ENCODE peak calls at places on chromosomes 16 and 17, in ten cellular contexts. Y, L, C, R, F, M, Z, W, P and V are unnamed samples.

GRCh38 chr16:693766-694165 is 3.6 kb upstream of the WDR24 start:
- DNase-seq in R (no peak), M (no peak), W (no peak), Y (no peak), P (no peak), F (no peak), L (no peak), C (no peak), Z (no peak), V (peak)

GRCh38 chr16:3938843-3939624 is 58.5 kb upstream of the CREBBP start:
- DNase-seq in C (peak), R (peak), Z (peak), W (peak), M (peak), L (no peak), F (peak), P (no peak), Y (no peak), V (peak)

GRCh38 chr17:81713004-81713555 is 996 bp downstream of the SLC25A10 start:
- DNase-seq in R (no peak), M (no peak), Y (no peak), W (peak), C (no peak), F (no peak), L (no peak), Z (peak), P (no peak), V (no peak)

GRCh38 chr17:19650826-19651225 is 2.3 kb downstream of the ALDH3A2 start:
- DNase-seq in Z (no peak), L (no peak), F (no peak), M (no peak), R (no peak), C (no peak), W (no peak), P (no peak), Y (no peak), V (no peak)

GRCh38 chr17:57343717-57344116 is 87.4 kb downstream of the MSI2 start:
- DNase-seq in P (no peak), M (no peak), C (no peak), L (no peak), Z (no peak), Y (no peak), R (no peak), F (no peak), W (no peak), V (no peak)

GRCh38 chr17:40548982-40549680 is 16.1 kb downstream of the CCR7 start:
- DNase-seq in W (peak), Y (peak), F (no peak), Z (no peak), P (peak), M (peak), C (peak), L (no peak), R (no peak), V (no peak)

GRCh38 chr17:6574689-6575595 is 18.6 kb upstream of the PITPNM3 start:
- DNase-seq in Y (no peak), F (no peak), W (peak), L (peak), Z (no peak), P (peak), R (peak), M (no peak), C (no peak), V (no peak)

GRCh38 chr16:8590161-8590688 is at the start of gene TMEM114:
- DNase-seq in R (no peak), M (no peak), Y (no peak), F (no peak), W (no peak), Z (no peak), L (no peak), C (peak), P (no peak), V (peak)

GRCh38 chr16:84568066-84568465 is 49.8 kb downstream of the COTL1 start:
- DNase-seq in P (no peak), F (no peak), W (no peak), C (no peak), Y (no peak), L (peak), M (no peak), R (no peak), Z (no peak), V (no peak)

GRCh38 chr16:56450275-56450889 is 750 bp downstream of the NUDT21 start:
- DNase-seq in Y (no peak), L (no peak), W (no peak), R (no peak), F (no peak), M (peak), C (no peak), P (no peak), Z (no peak), V (no peak)

GRCh38 chr16:75218256-75219076 is at the start of gene CTRB1:
- DNase-seq in P (no peak), Y (no peak), R (no peak), L (peak), F (no peak), C (no peak), Z (no peak), M (no peak), W (no peak), V (no peak)

GRCh38 chr17:81094224-81094743 is 59.3 kb downstream of the BAIAP2 start:
- DNase-seq in C (no peak), L (no peak), Z (no peak), F (no peak), P (no peak), R (no peak), Y (no peak), W (no peak), M (no peak), V (no peak)

GRCh38 chr17:82022310-82022980 is at the start of gene CENPX:
- DNase-seq in P (no peak), W (peak), F (no peak), Y (no peak), M (no peak), C (no peak), L (no peak), R (no peak), Z (peak), V (no peak)

GRCh38 chr17:5262417-5262816 is 19.7 kb upstream of the RABEP1 start:
- DNase-seq in C (no peak), M (no peak), F (no peak), P (no peak), L (no peak), R (no peak), W (no peak), Z (no peak), Y (no peak), V (no peak)

GRCh38 chr16:83933885-83934683 is 19.0 kb upstream of the OSGIN1 start:
- DNase-seq in L (peak), P (no peak), M (no peak), W (no peak), R (no peak), C (no peak), F (no peak), Y (no peak), Z (no peak), V (no peak)

GRCh38 chr17:55433629-55434422 is 12.2 kb upstream of the MMD start:
- DNase-seq in Z (no peak), R (no peak), F (no peak), C (no peak), W (peak), L (peak), M (peak), P (peak), Y (peak), V (no peak)

GRCh38 chr16:23842137-23842600 is 6.4 kb downstream of the PRKCB start:
- DNase-seq in F (no peak), C (no peak), W (no peak), Z (no peak), R (no peak), M (no peak), Y (no peak), P (no peak), L (peak), V (no peak)

GRCh38 chr16:71441348-71441781 is 489 bp downstream of the TLE7 start:
- DNase-seq in L (no peak), C (peak), M (no peak), W (no peak), Z (no peak), F (no peak), R (no peak), P (no peak), Y (no peak), V (peak)

GRCh38 chr17:55693244-55694216 is 29.1 kb downstream of the TMEM100 start:
- DNase-seq in Y (no peak), C (no peak), Z (no peak), L (peak), F (no peak), P (peak), W (no peak), R (peak), M (no peak), V (peak)

GRCh38 chr17:81958633-81959342 is 2.2 kb downstream of the NOTUM start:
- DNase-seq in R (no peak), P (no peak), Y (no peak), F (no peak), L (no peak), C (no peak), M (no peak), W (no peak), Z (no peak), V (no peak)

GRCh38 chr17:1259910-1260389 is 10.3 kb upstream of the BHLHA9 start:
- DNase-seq in W (no peak), Y (no peak), Z (no peak), L (no peak), C (no peak), R (no peak), F (no peak), P (no peak), M (no peak), V (peak)

GRCh38 chr17:18250259-18250658 is 8.3 kb downstream of the FLII start:
- DNase-seq in Y (no peak), L (no peak), R (no peak), P (no peak), Z (no peak), W (no peak), C (no peak), M (no peak), F (no peak), V (no peak)

GRCh38 chr17:36592711-36593321 is 1.1 kb downstream of the DHRS11 start:
- DNase-seq in P (no peak), C (no peak), R (no peak), Y (no peak), Z (no peak), W (peak), L (no peak), M (no peak), F (no peak), V (no peak)